ENCODE peak calls at places on chromosomes 7 and 10, in five cellular contexts. One of them, this sample, is unnamed.

GRCh38 chr7:139714163-139714901 is 63.5 kb downstream of the HIPK2 start:
- DNase-seq in GM12878: no peak
- DNase-seq in SK-N-SH: no peak
- DNase-seq in HepG2: no peak
- DNase-seq in K562: no peak
- DNase-seq in this sample: no peak

GRCh38 chr7:36153571-36154097 is 580 bp downstream of the EEPD1 start:
- DNase-seq in GM12878: no peak
- DNase-seq in SK-N-SH: no peak
- DNase-seq in HepG2: no peak
- DNase-seq in K562: no peak
- DNase-seq in this sample: peak

GRCh38 chr7:111953611-111954010 is 252.6 kb downstream of the DOCK4 start:
- DNase-seq in GM12878: peak
- DNase-seq in SK-N-SH: peak
- DNase-seq in HepG2: peak
- DNase-seq in K562: no peak
- DNase-seq in this sample: no peak

GRCh38 chr10:27736396-27736795 is 9.2 kb downstream of the MKX start:
- DNase-seq in GM12878: no peak
- DNase-seq in SK-N-SH: no peak
- DNase-seq in HepG2: no peak
- DNase-seq in K562: no peak
- DNase-seq in this sample: no peak

GRCh38 chr7:122602800-122603199 is 96.1 kb downstream of the RNF133 start:
- DNase-seq in GM12878: no peak
- DNase-seq in SK-N-SH: no peak
- DNase-seq in HepG2: no peak
- DNase-seq in K562: no peak
- DNase-seq in this sample: no peak

GRCh38 chr10:127041561-127041960 is 136.3 kb downstream of the DOCK1 start:
- DNase-seq in GM12878: no peak
- DNase-seq in SK-N-SH: no peak
- DNase-seq in HepG2: no peak
- DNase-seq in K562: no peak
- DNase-seq in this sample: no peak

GRCh38 chr10:118304521-118304920 is 37.6 kb downstream of the FAM204A start:
- DNase-seq in GM12878: no peak
- DNase-seq in SK-N-SH: no peak
- DNase-seq in HepG2: no peak
- DNase-seq in K562: no peak
- DNase-seq in this sample: no peak

GRCh38 chr7:148458263-148458662 is 132.3 kb upstream of the C7orf33 start:
- DNase-seq in GM12878: no peak
- DNase-seq in SK-N-SH: no peak
- DNase-seq in HepG2: no peak
- DNase-seq in K562: no peak
- DNase-seq in this sample: no peak

GRCh38 chr10:62373995-62374861 is at the start of gene ZNF365:
- DNase-seq in GM12878: no peak
- DNase-seq in SK-N-SH: peak
- DNase-seq in HepG2: no peak
- DNase-seq in K562: no peak
- DNase-seq in this sample: peak

GRCh38 chr10:122308487-122309141 is 37.5 kb downstream of the BTBD16 start:
- DNase-seq in GM12878: no peak
- DNase-seq in SK-N-SH: no peak
- DNase-seq in HepG2: no peak
- DNase-seq in K562: no peak
- DNase-seq in this sample: no peak

GRCh38 chr7:6271694-6272371 is 591 bp downstream of the CYTH3 start:
- DNase-seq in GM12878: no peak
- DNase-seq in SK-N-SH: no peak
- DNase-seq in HepG2: no peak
- DNase-seq in K562: peak
- DNase-seq in this sample: no peak

GRCh38 chr10:125101049-125101448 is 59.3 kb downstream of the CTBP2 start:
- DNase-seq in GM12878: no peak
- DNase-seq in SK-N-SH: no peak
- DNase-seq in HepG2: no peak
- DNase-seq in K562: no peak
- DNase-seq in this sample: no peak

GRCh38 chr10:21508987-21509334 is 16.5 kb downstream of the SKIDA1 start:
- DNase-seq in GM12878: no peak
- DNase-seq in SK-N-SH: no peak
- DNase-seq in HepG2: no peak
- DNase-seq in K562: no peak
- DNase-seq in this sample: no peak

GRCh38 chr7:152462995-152463713 is 27.4 kb upstream of the KMT2C start:
- DNase-seq in GM12878: no peak
- DNase-seq in SK-N-SH: no peak
- DNase-seq in HepG2: no peak
- DNase-seq in K562: peak
- DNase-seq in this sample: peak

GRCh38 chr7:21572331-21572730 is 29.5 kb downstream of the DNAH11 start:
- DNase-seq in GM12878: no peak
- DNase-seq in SK-N-SH: no peak
- DNase-seq in HepG2: no peak
- DNase-seq in K562: no peak
- DNase-seq in this sample: no peak

GRCh38 chr7:112946350-112946749 is 140.3 kb downstream of the GPR85 start:
- DNase-seq in GM12878: no peak
- DNase-seq in SK-N-SH: no peak
- DNase-seq in HepG2: no peak
- DNase-seq in K562: no peak
- DNase-seq in this sample: no peak

GRCh38 chr10:72337039-72337629 is 17.6 kb downstream of the DNAJB12 start:
- DNase-seq in GM12878: no peak
- DNase-seq in SK-N-SH: peak
- DNase-seq in HepG2: peak
- DNase-seq in K562: peak
- DNase-seq in this sample: peak

GRCh38 chr7:20417675-20418382 is 87.1 kb downstream of the ITGB8 start:
- DNase-seq in GM12878: no peak
- DNase-seq in SK-N-SH: no peak
- DNase-seq in HepG2: no peak
- DNase-seq in K562: no peak
- DNase-seq in this sample: no peak

GRCh38 chr7:155071121-155071651 is 1.1 kb downstream of the HTR5A start:
- DNase-seq in GM12878: no peak
- DNase-seq in SK-N-SH: peak
- DNase-seq in HepG2: no peak
- DNase-seq in K562: no peak
- DNase-seq in this sample: no peak

GRCh38 chr10:32199724-32200394 is 143.6 kb upstream of the KIF5B start:
- DNase-seq in GM12878: no peak
- DNase-seq in SK-N-SH: no peak
- DNase-seq in HepG2: no peak
- DNase-seq in K562: no peak
- DNase-seq in this sample: no peak

GRCh38 chr10:43873717-43874116 is 225.0 kb upstream of the ZNF32 start:
- DNase-seq in GM12878: no peak
- DNase-seq in SK-N-SH: no peak
- DNase-seq in HepG2: no peak
- DNase-seq in K562: no peak
- DNase-seq in this sample: no peak

GRCh38 chr7:142024547-142024946 is 28.9 kb downstream of the MGAM start:
- DNase-seq in GM12878: no peak
- DNase-seq in SK-N-SH: no peak
- DNase-seq in HepG2: no peak
- DNase-seq in K562: no peak
- DNase-seq in this sample: no peak

GRCh38 chr7:43729214-43729923 is at the start of gene COA1:
- DNase-seq in GM12878: peak
- DNase-seq in SK-N-SH: peak
- DNase-seq in HepG2: peak
- DNase-seq in K562: peak
- DNase-seq in this sample: peak

GRCh38 chr7:37832194-37832593 is 16.2 kb upstream of the NME8 start:
- DNase-seq in GM12878: no peak
- DNase-seq in SK-N-SH: peak
- DNase-seq in HepG2: no peak
- DNase-seq in K562: no peak
- DNase-seq in this sample: no peak

GRCh38 chr7:37831214-37831613 is 17.2 kb upstream of the NME8 start:
- DNase-seq in GM12878: no peak
- DNase-seq in SK-N-SH: no peak
- DNase-seq in HepG2: no peak
- DNase-seq in K562: no peak
- DNase-seq in this sample: no peak

GRCh38 chr7:37833818-37834146 is 14.6 kb upstream of the NME8 start:
- DNase-seq in GM12878: no peak
- DNase-seq in SK-N-SH: no peak
- DNase-seq in HepG2: no peak
- DNase-seq in K562: no peak
- DNase-seq in this sample: no peak

DNA sequence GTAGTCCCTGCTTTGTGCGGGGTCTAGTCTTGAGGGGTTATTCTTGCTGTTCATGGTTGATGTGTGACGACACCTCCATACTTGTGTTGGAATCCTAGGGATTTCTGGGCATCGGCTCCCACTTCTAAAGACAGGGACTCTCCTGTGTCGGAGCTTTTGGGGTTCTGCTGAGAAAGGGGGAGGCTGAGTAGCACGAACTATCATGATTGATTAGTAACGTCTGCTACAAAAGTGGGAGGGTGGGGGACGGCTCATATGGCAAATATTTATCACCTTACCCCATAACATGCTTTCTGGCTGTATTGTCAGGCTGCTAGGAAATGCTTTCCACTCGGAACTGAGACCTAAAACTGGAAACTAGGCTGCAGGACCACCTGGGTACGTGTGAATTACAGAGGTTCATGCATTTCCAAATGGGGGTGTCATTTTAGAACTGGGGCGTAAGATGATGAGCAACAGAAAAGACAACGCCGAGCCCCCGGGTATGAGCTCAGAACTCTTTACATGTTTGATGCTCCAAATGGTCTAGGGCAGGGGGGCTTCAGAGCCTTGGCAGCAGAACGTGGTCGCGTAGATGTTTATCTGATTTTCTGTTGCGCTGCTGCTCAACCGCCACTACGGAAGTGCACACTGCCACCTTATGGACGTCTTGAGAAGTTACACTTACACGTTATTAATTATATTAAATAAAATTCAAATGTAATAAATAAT is 15.1 kb upstream of the NME8 start:
- DNase-seq in GM12878: no peak
- DNase-seq in SK-N-SH: peak
- DNase-seq in HepG2: peak
- DNase-seq in K562: peak
- DNase-seq in this sample: no peak
- TF ChIP-seq SIN3A in GM12878: no peak
- TF ChIP-seq SIN3A in SK-N-SH: no peak
- TF ChIP-seq SIN3A in HepG2: no peak
- TF ChIP-seq SIN3A in K562: no peak
- TF ChIP-seq SIN3A in this sample: no peak

DNA sequence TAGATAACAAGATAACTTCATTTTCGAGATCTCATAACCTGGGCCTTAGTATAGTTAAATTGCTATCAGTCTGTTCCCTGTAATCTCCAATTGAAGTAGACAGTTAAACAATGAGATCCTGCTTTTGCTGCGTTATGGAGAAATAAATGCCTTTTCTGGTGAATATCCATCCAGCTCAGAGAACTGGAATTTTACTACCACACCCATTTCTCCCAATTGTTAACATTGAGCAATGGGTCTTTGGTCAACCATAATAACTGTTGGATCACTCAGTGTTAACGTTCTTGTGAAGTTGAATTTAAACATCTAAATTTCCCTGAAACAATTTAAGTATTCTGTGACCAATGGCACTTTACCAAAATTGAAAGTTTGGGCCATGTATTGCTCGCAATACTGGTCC is 3.0 kb downstream of the CALU start:
- DNase-seq in GM12878: no peak
- DNase-seq in SK-N-SH: no peak
- DNase-seq in HepG2: no peak
- DNase-seq in K562: no peak
- DNase-seq in this sample: no peak
- TF ChIP-seq RFX5 in GM12878: no peak
- TF ChIP-seq RFX5 in SK-N-SH: no peak
- TF ChIP-seq RFX5 in HepG2: no peak
- TF ChIP-seq RFX5 in K562: no peak
- TF ChIP-seq RFX5 in this sample: no peak

DNA sequence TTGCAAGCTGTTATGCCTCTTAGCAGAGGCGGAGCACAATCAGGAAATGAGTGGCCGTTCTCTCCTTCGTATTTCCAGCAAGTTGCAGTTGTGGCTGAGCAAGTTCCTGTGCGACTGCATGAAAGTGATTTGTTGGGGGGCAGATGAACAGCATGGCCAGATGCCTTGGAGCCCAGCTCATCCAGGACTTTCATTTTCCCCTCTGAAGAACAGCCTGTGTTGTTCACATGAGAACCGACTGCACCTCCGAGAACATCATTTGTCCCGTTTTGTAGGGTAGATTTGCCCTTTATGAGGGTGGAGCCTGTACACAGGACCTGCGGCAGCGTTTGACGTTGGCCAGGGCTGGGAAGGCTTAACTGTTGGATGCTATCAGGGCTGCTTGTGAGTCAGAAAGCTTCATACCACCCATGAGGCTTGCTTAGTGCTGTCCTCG is 4.4 kb downstream of the BAG3 start:
- DNase-seq in GM12878: no peak
- DNase-seq in SK-N-SH: peak
- DNase-seq in HepG2: no peak
- DNase-seq in K562: no peak
- DNase-seq in this sample: no peak
- TF ChIP-seq SIN3A in GM12878: no peak
- TF ChIP-seq SIN3A in SK-N-SH: peak
- TF ChIP-seq SIN3A in HepG2: no peak
- TF ChIP-seq SIN3A in K562: no peak
- TF ChIP-seq SIN3A in this sample: no peak

GRCh38 chr10:96233959-96234358 is 37.4 kb downstream of the BLNK start:
- DNase-seq in GM12878: no peak
- DNase-seq in SK-N-SH: no peak
- DNase-seq in HepG2: no peak
- DNase-seq in K562: no peak
- DNase-seq in this sample: no peak
- TF ChIP-seq RFX5 in GM12878: no peak
- TF ChIP-seq RFX5 in SK-N-SH: no peak
- TF ChIP-seq RFX5 in HepG2: no peak
- TF ChIP-seq RFX5 in K562: no peak
- TF ChIP-seq RFX5 in this sample: no peak

GRCh38 chr10:29691564-29692064 is 56.8 kb upstream of the SVIL start:
- DNase-seq in GM12878: no peak
- DNase-seq in SK-N-SH: peak
- DNase-seq in HepG2: no peak
- DNase-seq in K562: no peak
- DNase-seq in this sample: no peak

GRCh38 chr10:29685506-29685905 is 50.7 kb upstream of the SVIL start:
- DNase-seq in GM12878: no peak
- DNase-seq in SK-N-SH: no peak
- DNase-seq in HepG2: no peak
- DNase-seq in K562: no peak
- DNase-seq in this sample: no peak

GRCh38 chr10:29687411-29688160 is 52.8 kb upstream of the SVIL start:
- DNase-seq in GM12878: no peak
- DNase-seq in SK-N-SH: no peak
- DNase-seq in HepG2: no peak
- DNase-seq in K562: no peak
- DNase-seq in this sample: no peak

GRCh38 chr10:29689001-29689400 is 54.2 kb upstream of the SVIL start:
- DNase-seq in GM12878: no peak
- DNase-seq in SK-N-SH: no peak
- DNase-seq in HepG2: peak
- DNase-seq in K562: no peak
- DNase-seq in this sample: no peak

GRCh38 chr10:29688230-29688634 is 53.5 kb upstream of the SVIL start:
- DNase-seq in GM12878: no peak
- DNase-seq in SK-N-SH: peak
- DNase-seq in HepG2: no peak
- DNase-seq in K562: no peak
- DNase-seq in this sample: peak
- TF ChIP-seq SIN3A in GM12878: no peak
- TF ChIP-seq SIN3A in SK-N-SH: no peak
- TF ChIP-seq SIN3A in HepG2: no peak
- TF ChIP-seq SIN3A in K562: no peak
- TF ChIP-seq SIN3A in this sample: no peak

This sample was measured in H1.